ENCODE peak calls at places on chromosomes 2 and 18, in eight cellular contexts. W, F, G, O, N, Y, S and U are unnamed samples.

GRCh38 chr18:13232060-13232917 is 13.7 kb downstream of the LDLRAD4 start:
- DNase-seq in Y (no peak), W (no peak), F (peak; percentile 34), G (no peak), N (no peak), O (no peak), S (no peak), U (no peak)

GRCh38 chr2:19038096-19039015 is 320.1 kb downstream of the OSR1 start:
- DNase-seq in S (no peak), W (no peak), O (no peak), N (no peak), F (peak; percentile 59), Y (peak; percentile 73), G (no peak), U (peak; percentile 85)

GRCh38 chr2:180763249-180763989 is 217.0 kb upstream of the UBE2E3 start:
- DNase-seq in O (no peak), S (no peak), G (no peak), Y (no peak), N (no peak), F (no peak), W (no peak), U (peak; percentile 7)

GRCh38 chr2:150110548-150110947 is 376.9 kb downstream of the RND3 start:
- DNase-seq in Y (peak; percentile 34), W (no peak), N (no peak), F (no peak), S (no peak), O (no peak), G (no peak), U (no peak)

GRCh38 chr18:48612511-48612910 is 73.7 kb downstream of the CTIF start:
- DNase-seq in Y (no peak), W (no peak), G (no peak), S (no peak), F (no peak), O (no peak), N (no peak), U (no peak)

GRCh38 chr2:63163231-63163845 is 112.7 kb downstream of the OTX1 start:
- DNase-seq in F (no peak), N (no peak), S (no peak), G (no peak), W (no peak), Y (no peak), O (no peak), U (no peak)

GRCh38 chr2:118913131-118913804 is 28.7 kb upstream of the MARCO start:
- DNase-seq in G (no peak), N (no peak), W (no peak), S (no peak), O (no peak), Y (no peak), F (no peak), U (no peak)

GRCh38 chr2:121047383-121047782 is 237.6 kb downstream of the TFCP2L1 start:
- DNase-seq in F (no peak), O (no peak), Y (no peak), W (no peak), S (no peak), G (no peak), N (no peak), U (no peak)

GRCh38 chr2:220127857-220128256 is 500.4 kb downstream of the SLC4A3 start:
- DNase-seq in F (no peak), O (no peak), N (no peak), G (no peak), Y (no peak), S (no peak), W (no peak), U (no peak)

GRCh38 chr18:9726936-9727335 is 18.8 kb downstream of the RAB31 start:
- DNase-seq in W (no peak), N (no peak), O (no peak), Y (no peak), S (no peak), F (no peak), G (no peak), U (no peak)

GRCh38 chr2:218063541-218064295 is 5.3 kb upstream of the RUFY4 start:
- DNase-seq in N (no peak), F (no peak), W (no peak), Y (no peak), O (no peak), G (no peak), S (no peak), U (no peak)

GRCh38 chr2:236715511-236715961 is 145.9 kb downstream of the ACKR3 start:
- DNase-seq in G (no peak), F (no peak), Y (no peak), O (no peak), S (no peak), N (no peak), W (no peak), U (no peak)

GRCh38 chr2:114076961-114077360 is 187.1 kb downstream of the ACTR3 start:
- DNase-seq in W (no peak), Y (no peak), N (no peak), F (no peak), G (no peak), O (no peak), S (no peak), U (no peak)

GRCh38 chr2:40872580-40872979 is 420.7 kb upstream of the SLC8A1 start:
- DNase-seq in G (no peak), N (no peak), F (no peak), O (no peak), Y (no peak), S (no peak), W (no peak), U (no peak)

GRCh38 chr2:206614825-206615224 is 27.5 kb upstream of the FAM237A start:
- DNase-seq in S (no peak), F (no peak), G (no peak), N (no peak), Y (peak; percentile 4), W (no peak), O (no peak), U (no peak)

GRCh38 chr2:20557635-20558034 is 93.3 kb downstream of the HS1BP3 start:
- DNase-seq in W (no peak), N (no peak), Y (no peak), O (no peak), F (no peak), G (no peak), S (no peak), U (no peak)

GRCh38 chr2:64653174-64654062 is at the start of gene SERTAD2:
- DNase-seq in N (peak; percentile 78), W (peak; percentile 84), F (peak; percentile 98), O (peak; percentile 71), Y (peak; percentile 74), S (peak; percentile 83), G (peak; percentile 56), U (peak; percentile 94)

GRCh38 chr18:80169607-80170006 is 60.5 kb downstream of the ADNP2 start:
- DNase-seq in O (no peak), S (no peak), N (no peak), F (no peak), G (no peak), Y (no peak), W (no peak), U (no peak)

GRCh38 chr2:1663621-1664020 is 80.7 kb downstream of the PXDN start:
- DNase-seq in F (no peak), W (no peak), S (no peak), G (no peak), O (no peak), N (no peak), Y (no peak), U (no peak)

GRCh38 chr2:111981666-111982065 is 73.4 kb upstream of the TMEM87B start:
- DNase-seq in N (no peak), G (no peak), Y (no peak), O (no peak), S (no peak), W (no peak), F (no peak), U (no peak)

GRCh38 chr18:50611529-50611941 is 51.6 kb downstream of the MAPK4 start:
- DNase-seq in N (no peak), G (no peak), O (no peak), S (no peak), W (no peak), Y (no peak), F (no peak), U (no peak)

GRCh38 chr2:52976132-52976949 is 791.3 kb upstream of the CHAC2 start:
- DNase-seq in Y (no peak), S (no peak), N (no peak), O (no peak), G (peak; percentile 6), F (peak; percentile 16), W (no peak), U (peak; percentile 57)

GRCh38 chr2:16645771-16646559 is 19.7 kb downstream of the CYRIA start:
- DNase-seq in W (no peak), O (no peak), F (no peak), N (no peak), Y (no peak), G (no peak), S (no peak), U (no peak)

GRCh38 chr2:239305222-239305575 is 95.6 kb downstream of the HDAC4 start:
- DNase-seq in S (no peak), G (no peak), N (no peak), F (no peak), Y (no peak), W (no peak), O (no peak), U (no peak)

GRCh38 chr2:61670591-61671503 is 132.7 kb upstream of the XPO1 start:
- DNase-seq in F (peak; percentile 29), G (no peak), W (no peak), O (no peak), S (no peak), N (no peak), Y (peak; percentile 47), U (peak; percentile 59)

GRCh38 chr2:46829240-46829970 is 86.2 kb downstream of the MCFD2 start:
- DNase-seq in G (no peak), S (no peak), O (no peak), N (no peak), F (no peak), W (no peak), Y (no peak), U (no peak)

GRCh38 chr2:238929242-238930081 is 81.6 kb downstream of the TWIST2 start:
- DNase-seq in N (no peak), G (no peak), S (no peak), W (no peak), F (peak; percentile 76), O (no peak), Y (peak; percentile 52), U (no peak)

GRCh38 chr2:67616749-67617148 is 219.6 kb downstream of the ETAA1 start:
- DNase-seq in F (peak; percentile 23), S (no peak), G (peak; percentile 86), W (no peak), O (no peak), N (no peak), Y (no peak), U (peak; percentile 15)